ENCODE peak calls at places on chromosomes 16 and 17, in four cellular contexts. J, G, U and T are unnamed samples.

GRCh38 chr17:43662432-43663141 is 865 bp upstream of the MEOX1 start:
- ATAC-seq in G (peak; percentile 79), J (peak; percentile 65), U (no peak), T (no peak)

GRCh38 chr16:9929313-9929712 is 252.9 kb downstream of the GRIN2A start:
- ATAC-seq in G (no peak), J (no peak), U (no peak), T (no peak)

GRCh38 chr16:4898811-4899473 is 38.0 kb downstream of the PPL start:
- ATAC-seq in U (no peak), G (no peak), J (no peak), T (peak; percentile 18)

GRCh38 chr16:69848635-69849545 is 86.8 kb downstream of the WWP2 start:
- ATAC-seq in G (no peak), J (no peak), U (no peak), T (no peak)

GRCh38 chr17:67477687-67478086 is 100.6 kb downstream of the PITPNC1 start:
- ATAC-seq in U (peak; percentile 47), G (peak; percentile 19), J (peak; percentile 77), T (no peak)

GRCh38 chr17:15468142-15468541 is 721 bp upstream of the CDRT4 start:
- ATAC-seq in U (no peak), J (no peak), G (no peak), T (no peak)

GRCh38 chr16:86428729-86429472 is 81.4 kb upstream of the FOXF1 start:
- ATAC-seq in U (peak; percentile 54), G (no peak), J (no peak), T (no peak)

GRCh38 chr16:51960931-51961330 is 586.0 kb downstream of the TOX3 start:
- ATAC-seq in U (no peak), G (no peak), J (no peak), T (no peak)

GRCh38 chr17:4507361-4508111 is 8.9 kb downstream of the SPNS2 start:
- ATAC-seq in U (no peak), J (no peak), G (no peak), T (no peak)